ENCODE peak calls at places on chromosome 1, in eight cellular contexts. A is adrenal gland, J is HCT116, G is IMR-90, F is lower leg skin, C is transverse colon, Q is Peyer's patch, W is K562. X is an unnamed sample.

GRCh38 chr1:165144757-165145397 is 211.6 kb downstream of the LMX1A start:
- DNase-seq in A (peak), J (peak), G (peak), F (no peak), C (peak), Q (peak), W (peak), X (peak)

GRCh38 chr1:12678350-12678749 is 34.5 kb downstream of the AADACL4 start:
- DNase-seq in A (no peak), J (no peak), G (no peak), F (no peak), C (no peak), Q (no peak), W (no peak), X (no peak)

GRCh38 chr1:203507227-203507626 is 13.3 kb downstream of the OPTC start:
- DNase-seq in A (peak), J (no peak), G (peak), F (no peak), C (peak), Q (no peak), W (no peak), X (no peak)

GRCh38 chr1:110455151-110455550 is 4.2 kb downstream of the PROK1 start:
- DNase-seq in A (no peak), J (no peak), G (no peak), F (no peak), C (no peak), Q (no peak), W (peak), X (no peak)

GRCh38 chr1:220879509-220880366 is 495 bp downstream of the HLX start:
- DNase-seq in A (peak), J (no peak), G (peak), F (no peak), C (peak), Q (no peak), W (peak), X (no peak)

GRCh38 chr1:25253911-25254310 is 6.7 kb upstream of the RSRP1 start:
- DNase-seq in A (no peak), J (no peak), G (peak), F (no peak), C (no peak), Q (no peak), W (no peak), X (peak)

GRCh38 chr1:44808063-44808937 is at the start of gene BTBD19:
- DNase-seq in A (peak), J (no peak), G (peak), F (peak), C (peak), Q (peak), W (peak), X (no peak)

GRCh38 chr1:226690460-226690982 is 48.6 kb downstream of the ITPKB start:
- DNase-seq in A (no peak), J (no peak), G (peak), F (peak), C (no peak), Q (no peak), W (no peak), X (no peak)

GRCh38 chr1:19517017-19517416 is 31.7 kb upstream of the CAPZB start:
- DNase-seq in A (no peak), J (no peak), G (no peak), F (no peak), C (no peak), Q (no peak), W (no peak), X (no peak)

GRCh38 chr1:244633140-244633539 is 19.8 kb upstream of the DESI2 start:
- DNase-seq in A (no peak), J (no peak), G (no peak), F (no peak), C (no peak), Q (no peak), W (no peak), X (no peak)

GRCh38 chr1:161159915-161160248 is 582 bp downstream of the USP21 start:
- DNase-seq in A (no peak), J (no peak), G (no peak), F (no peak), C (no peak), Q (no peak), W (no peak), X (no peak)

GRCh38 chr1:14598007-14598497 is 433 bp upstream of the KAZN start:
- DNase-seq in A (no peak), J (no peak), G (no peak), F (no peak), C (no peak), Q (no peak), W (no peak), X (no peak)

GRCh38 chr1:228736844-228737415 is 1.7 kb downstream of the RHOU start:
- DNase-seq in A (no peak), J (no peak), G (no peak), F (no peak), C (no peak), Q (no peak), W (no peak), X (no peak)

GRCh38 chr1:99685516-99686180 is 39.7 kb downstream of the PALMD start:
- DNase-seq in A (peak), J (peak), G (peak), F (peak), C (peak), Q (peak), W (peak), X (peak)

GRCh38 chr1:8357329-8358101 is 39.6 kb downstream of the SLC45A1 start:
- DNase-seq in A (peak), J (no peak), G (no peak), F (no peak), C (no peak), Q (no peak), W (no peak), X (no peak)
- TF ChIP-seq POLR2A in A (no peak), J (no peak), G (no peak), F (no peak), C (no peak), Q (no peak), W (no peak), X (no peak)

DNA sequence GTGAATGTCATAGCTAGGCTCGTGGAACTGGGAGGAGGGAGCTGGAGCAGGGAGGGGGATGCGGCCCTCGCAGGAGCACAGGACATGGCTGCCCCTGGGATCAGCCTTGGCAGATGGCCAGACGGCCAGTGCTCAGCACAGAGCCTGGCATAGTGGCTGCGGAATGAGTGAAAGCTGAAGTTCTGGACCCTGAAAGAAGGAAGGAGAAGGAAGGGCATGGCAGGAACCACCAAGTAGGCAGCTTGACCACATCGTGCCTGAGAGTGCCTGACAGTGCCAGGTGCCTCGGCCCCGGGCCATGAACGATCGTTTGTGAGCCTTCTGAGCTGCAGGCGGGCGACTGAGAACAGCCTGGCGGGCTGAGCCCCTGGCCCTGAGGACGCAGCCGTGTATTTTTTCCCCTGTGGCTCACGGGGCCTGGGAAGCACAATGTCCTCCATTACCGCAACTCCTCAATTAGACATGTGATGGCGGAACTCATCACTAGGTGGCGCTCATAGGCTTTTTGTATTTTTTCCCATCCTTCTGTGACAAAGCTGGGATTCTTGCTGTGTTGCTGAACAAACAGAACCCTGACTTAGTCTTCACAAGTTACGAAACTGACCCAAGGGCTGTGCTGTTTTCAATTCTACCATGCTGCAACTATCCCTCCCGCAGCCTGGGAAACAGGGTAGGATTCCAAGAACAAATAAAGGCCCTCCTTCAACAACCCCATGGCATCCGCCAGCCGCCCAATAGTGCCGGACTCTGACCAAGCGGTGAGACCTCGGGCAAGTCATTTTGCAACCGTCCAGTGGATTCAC is 29.9 kb upstream of the TMEM61 start:
- DNase-seq in A (peak), J (peak), G (peak), F (peak), C (peak), Q (peak), W (peak), X (peak)
- H3K4me3 ChIP-seq in A (no peak), J (peak), G (no peak), F (no peak), C (peak), Q (no peak), W (no peak), X (no peak)

DNA sequence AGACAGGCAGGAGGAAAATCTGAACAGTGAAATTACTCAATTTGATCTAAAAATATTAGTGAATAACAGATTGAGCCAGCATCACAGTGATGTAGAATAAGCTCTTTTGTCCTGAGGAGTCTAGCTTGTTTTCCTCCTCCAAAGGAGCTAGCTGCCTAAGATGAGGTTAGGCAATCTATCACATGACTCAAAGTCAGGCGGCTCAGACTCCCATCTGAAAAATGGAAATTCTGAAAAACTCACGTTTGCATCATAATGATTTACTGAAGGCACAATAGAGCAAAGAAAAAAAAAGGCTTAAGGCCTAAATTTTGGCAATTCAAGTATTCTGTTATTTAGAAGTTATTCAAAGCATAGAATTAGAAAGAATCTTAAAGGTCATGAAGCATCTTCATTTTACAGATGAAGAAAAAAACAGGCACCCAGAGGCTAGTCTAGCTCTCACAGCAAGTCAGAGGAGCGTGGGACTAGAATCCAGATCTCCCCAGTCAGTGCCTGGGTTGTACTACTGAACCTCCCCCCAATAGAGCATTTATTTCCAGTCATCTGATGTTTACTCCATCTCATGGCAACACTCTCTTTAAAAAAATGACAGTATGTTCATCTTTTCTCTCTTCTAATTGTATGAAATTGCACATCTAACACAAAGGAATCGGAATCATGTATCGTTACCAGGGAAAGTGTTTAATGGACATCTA is 62.5 kb upstream of the ATF3 start:
- DNase-seq in A (no peak), J (no peak), G (peak), F (no peak), C (no peak), Q (no peak), W (no peak), X (no peak)
- TF ChIP-seq POLR2A in A (no peak), J (no peak), G (no peak), F (no peak), C (no peak), Q (no peak), W (no peak), X (no peak)

GRCh38 chr1:56933606-56934005 is 32.2 kb downstream of the C8B start:
- DNase-seq in A (no peak), J (no peak), G (no peak), F (no peak), C (no peak), Q (no peak), W (no peak), X (no peak)

GRCh38 chr1:56931686-56932085 is 34.1 kb downstream of the C8B start:
- DNase-seq in A (no peak), J (no peak), G (no peak), F (no peak), C (no peak), Q (no peak), W (no peak), X (no peak)

GRCh38 chr1:56938636-56939035 is 27.2 kb downstream of the C8B start:
- DNase-seq in A (no peak), J (no peak), G (no peak), F (no peak), C (no peak), Q (no peak), W (no peak), X (no peak)

GRCh38 chr1:56933161-56933560 is 32.7 kb downstream of the C8B start:
- DNase-seq in A (no peak), J (no peak), G (no peak), F (no peak), C (no peak), Q (no peak), W (no peak), X (no peak)

DNA sequence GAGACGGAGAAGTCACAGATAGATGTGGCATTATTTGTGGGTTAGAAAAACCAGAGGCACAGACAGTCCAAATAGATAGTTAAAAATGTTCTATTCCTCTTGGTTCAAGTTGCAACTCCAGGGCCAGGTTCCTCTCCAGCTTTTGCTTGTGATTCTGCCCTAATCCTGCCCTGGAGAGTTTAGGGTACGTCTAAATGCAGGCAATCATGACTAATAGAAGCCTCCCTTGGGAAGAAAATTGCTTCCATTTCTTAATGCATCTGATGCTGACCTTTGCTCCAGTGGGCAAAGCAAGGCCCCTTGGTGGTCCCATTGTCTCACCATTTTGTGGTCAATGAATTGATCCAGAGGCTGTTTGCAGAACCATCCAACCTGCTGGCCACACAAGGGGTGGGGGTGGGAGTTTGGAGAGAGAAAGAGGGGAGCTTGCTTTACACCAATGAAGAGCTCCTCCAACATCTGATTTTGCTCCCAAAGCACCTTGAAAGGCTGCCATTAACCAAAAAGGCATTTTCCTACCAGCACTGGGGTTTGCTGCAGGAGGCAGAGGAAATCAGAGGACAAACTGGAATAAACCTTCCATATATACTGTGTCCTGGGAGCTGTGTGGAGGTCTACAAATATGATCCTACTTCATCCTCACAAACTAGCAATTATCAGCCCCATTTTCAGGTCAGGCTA is 31.3 kb downstream of the C8B start:
- DNase-seq in A (no peak), J (no peak), G (peak), F (no peak), C (no peak), Q (no peak), W (no peak), X (no peak)
- H3K4me3 ChIP-seq in A (no peak), J (no peak), G (no peak), F (no peak), C (no peak), Q (no peak), W (no peak), X (no peak)

GRCh38 chr1:55592122-55592521 is 377.0 kb upstream of the USP24 start:
- DNase-seq in A (no peak), J (no peak), G (no peak), F (no peak), C (no peak), Q (no peak), W (no peak), X (no peak)

GRCh38 chr1:55588300-55588699 is 373.1 kb upstream of the USP24 start:
- DNase-seq in A (no peak), J (no peak), G (no peak), F (no peak), C (no peak), Q (no peak), W (no peak), X (no peak)

GRCh38 chr1:55589656-55590297 is 374.6 kb upstream of the USP24 start:
- DNase-seq in A (no peak), J (no peak), G (no peak), F (no peak), C (no peak), Q (no peak), W (no peak), X (no peak)

GRCh38 chr1:55594701-55595100 is 379.5 kb upstream of the USP24 start:
- DNase-seq in A (no peak), J (no peak), G (no peak), F (no peak), C (no peak), Q (no peak), W (no peak), X (no peak)

GRCh38 chr1:55593299-55593698 is 378.1 kb upstream of the USP24 start:
- DNase-seq in A (no peak), J (no peak), G (no peak), F (no peak), C (no peak), Q (no peak), W (no peak), X (no peak)
- TF ChIP-seq POLR2A in A (no peak), J (no peak), G (no peak), F (no peak), C (no peak), Q (no peak), W (no peak), X (no peak)

GRCh38 chr1:3184666-3185065 is 115.7 kb downstream of the PRDM16 start:
- DNase-seq in A (no peak), J (no peak), G (no peak), F (no peak), C (no peak), Q (no peak), W (no peak), X (no peak)

GRCh38 chr1:3186526-3186921 is 117.5 kb downstream of the PRDM16 start:
- DNase-seq in A (peak), J (no peak), G (peak), F (peak), C (peak), Q (peak), W (peak), X (no peak)

GRCh38 chr1:3187415-3188149 is 118.6 kb downstream of the PRDM16 start:
- DNase-seq in A (no peak), J (no peak), G (no peak), F (no peak), C (no peak), Q (no peak), W (no peak), X (no peak)

GRCh38 chr1:3188150-3188971 is 119.4 kb downstream of the PRDM16 start:
- DNase-seq in A (no peak), J (no peak), G (no peak), F (no peak), C (no peak), Q (no peak), W (no peak), X (no peak)

GRCh38 chr1:3185896-3186525 is 117.0 kb downstream of the PRDM16 start:
- DNase-seq in A (no peak), J (no peak), G (no peak), F (no peak), C (no peak), Q (no peak), W (no peak), X (no peak)
- H3K4me3 ChIP-seq in A (no peak), J (no peak), G (no peak), F (no peak), C (no peak), Q (no peak), W (no peak), X (no peak)

DNA sequence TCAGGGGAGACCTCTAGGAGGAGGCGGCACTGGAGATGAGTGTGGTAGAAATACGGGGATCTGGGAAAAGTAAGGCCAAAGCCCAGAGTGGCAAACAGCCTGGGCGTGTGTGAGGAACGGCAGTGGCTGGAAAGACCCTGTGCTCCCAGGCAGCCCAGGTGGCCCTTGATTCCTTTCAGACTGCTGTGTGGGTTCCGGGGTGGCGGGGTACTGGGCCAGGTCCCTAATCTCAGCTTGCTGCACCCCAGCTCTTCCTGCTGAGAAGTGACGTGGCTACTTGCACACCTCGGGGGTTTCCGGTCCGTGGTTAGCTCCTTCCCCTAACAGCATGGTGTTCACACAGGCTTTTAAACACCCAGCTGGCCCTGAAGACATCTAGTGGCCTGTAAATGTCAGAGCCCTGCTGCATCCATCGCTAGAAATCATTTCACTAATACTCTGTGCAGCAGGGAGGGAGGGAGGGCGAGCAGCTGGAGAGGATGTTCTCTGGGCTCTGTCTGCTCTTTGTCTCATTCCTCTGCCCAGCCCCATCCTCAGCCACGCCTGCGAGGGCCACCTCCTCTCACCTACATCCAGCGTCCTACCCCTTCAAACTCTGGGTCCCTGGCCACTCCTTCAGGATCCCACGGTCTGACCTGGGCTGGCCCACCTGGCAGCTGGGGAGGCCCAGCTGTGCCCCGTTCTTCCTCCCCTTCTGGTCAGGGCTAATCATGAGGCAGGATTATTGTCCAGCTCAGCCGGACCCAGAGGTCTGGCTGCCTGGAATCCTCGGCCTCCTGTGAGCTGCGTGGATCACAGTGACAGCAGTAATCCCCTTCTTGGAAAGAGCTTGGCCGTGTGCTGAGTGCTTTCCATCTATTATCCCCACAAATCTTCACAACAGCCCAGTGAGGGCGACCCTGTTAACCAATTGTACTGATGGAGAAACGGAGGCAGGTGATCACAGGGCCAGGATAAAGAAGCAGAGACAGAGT is 7.2 kb downstream of the ZDHHC18 start:
- DNase-seq in A (no peak), J (no peak), G (no peak), F (no peak), C (peak), Q (peak), W (no peak), X (peak)
- TF ChIP-seq POLR2A in A (no peak), J (no peak), G (no peak), F (no peak), C (peak), Q (no peak), W (no peak), X (no peak)